ENCODE peak calls at places on chromosome 16, in seven cellular contexts. U, E, J, C, R, Y and D are unnamed samples. For H3K4me1, the result is how much of the 10 kb centered on the place peaks cover.

GRCh38 chr16:88502371-88502770 is 49.3 kb downstream of the ZFPM1 start:
- DNase-seq in U (no peak), E (no peak), J (no peak), C (no peak), R (no peak), Y (no peak), D (no peak)

GRCh38 chr16:17836868-17837602 is 366.3 kb upstream of the XYLT1 start:
- DNase-seq in U (no peak), E (no peak), J (no peak), C (no peak), R (no peak), Y (no peak), D (no peak)

GRCh38 chr16:56625943-56626654 is 518 bp downstream of the MT1E start:
- DNase-seq in U (peak), E (no peak), J (peak), C (peak), R (peak), Y (peak), D (peak)

GRCh38 chr16:26454102-26454501 is 612.6 kb upstream of the C16orf82 start:
- DNase-seq in U (no peak), E (no peak), J (no peak), C (no peak), R (no peak), Y (no peak), D (no peak)

GRCh38 chr16:2858245-2859025 is 465 bp upstream of the PRSS22 start:
- DNase-seq in U (no peak), E (no peak), J (peak), C (no peak), R (no peak), Y (no peak), D (no peak)

GRCh38 chr16:50336884-50337283 is 31.9 kb downstream of the BRD7 start:
- DNase-seq in U (no peak), E (no peak), J (no peak), C (no peak), R (no peak), Y (no peak), D (no peak)

GRCh38 chr16:51629602-51630001 is 478.5 kb upstream of the SALL1 start:
- DNase-seq in U (no peak), E (no peak), J (no peak), C (no peak), R (no peak), Y (no peak), D (no peak)

GRCh38 chr16:76583466-76583865 is 306.3 kb downstream of the CNTNAP4 start:
- DNase-seq in U (peak), E (no peak), J (no peak), C (no peak), R (no peak), Y (no peak), D (no peak)

GRCh38 chr16:21083729-21084268 is 66.8 kb downstream of the DNAH3 start:
- DNase-seq in U (peak), E (no peak), J (peak), C (peak), R (peak), Y (peak), D (peak)

GRCh38 chr16:25007284-25007984 is 7.7 kb downstream of the ARHGAP17 start:
- DNase-seq in U (no peak), E (no peak), J (no peak), C (no peak), R (no peak), Y (no peak), D (no peak)

GRCh38 chr16:87392823-87393679 is 915 bp downstream of the MAP1LC3B start:
- DNase-seq in U (no peak), E (no peak), J (peak), C (peak), R (peak), Y (peak), D (no peak)

GRCh38 chr16:3513892-3514600 is 13.2 kb downstream of the CLUAP1 start:
- DNase-seq in U (no peak), E (no peak), J (no peak), C (no peak), R (no peak), Y (no peak), D (no peak)

GRCh38 chr16:63890072-63890471 is 1231.8 kb downstream of the CDH11 start:
- DNase-seq in U (peak), E (no peak), J (no peak), C (no peak), R (no peak), Y (no peak), D (peak)

GRCh38 chr16:14378684-14379467 is 251.2 kb downstream of the PARN start:
- DNase-seq in U (no peak), E (no peak), J (no peak), C (no peak), R (no peak), Y (no peak), D (no peak)

GRCh38 chr16:24652209-24652712 is 77.2 kb upstream of the TNRC6A start:
- DNase-seq in U (no peak), E (no peak), J (no peak), C (no peak), R (no peak), Y (no peak), D (no peak)

GRCh38 chr16:50880926-50881325 is 139.0 kb downstream of the CYLD start:
- DNase-seq in U (no peak), E (no peak), J (no peak), C (no peak), R (no peak), Y (no peak), D (no peak)

GRCh38 chr16:4382795-4383357 is 11.2 kb downstream of the VASN start:
- DNase-seq in U (no peak), E (no peak), J (no peak), C (no peak), R (no peak), Y (no peak), D (no peak)

GRCh38 chr16:81524382-81524781 is 79.8 kb downstream of the CMIP start:
- DNase-seq in U (no peak), E (no peak), J (no peak), C (no peak), R (no peak), Y (no peak), D (no peak)

GRCh38 chr16:57906385-57907316 is 64.3 kb downstream of the CNGB1 start:
- DNase-seq in U (no peak), E (no peak), J (no peak), C (no peak), R (no peak), Y (no peak), D (peak)

GRCh38 chr16:73036074-73036826 is 11.7 kb downstream of the ZFHX3 start:
- DNase-seq in U (no peak), E (no peak), J (no peak), C (no peak), R (no peak), Y (no peak), D (no peak)

GRCh38 chr16:15949210-15950166 is at the start of gene ABCC1:
- DNase-seq in U (peak), E (no peak), J (no peak), C (peak), R (peak), Y (no peak), D (no peak)

GRCh38 chr16:26668026-26668425 is 398.7 kb upstream of the C16orf82 start:
- DNase-seq in U (no peak), E (no peak), J (no peak), C (no peak), R (no peak), Y (no peak), D (no peak)

GRCh38 chr16:89094252-89094901 is 725 bp downstream of the ACSF3 start:
- DNase-seq in U (no peak), E (no peak), J (no peak), C (no peak), R (no peak), Y (no peak), D (no peak)

GRCh38 chr16:4319454-4319853 is 3.6 kb downstream of the GLIS2 start:
- DNase-seq in U (no peak), E (no peak), J (no peak), C (peak), R (peak), Y (peak), D (peak)

GRCh38 chr16:4664538-4665418 is 28.6 kb upstream of the NUDT16L1 start:
- DNase-seq in U (peak), E (no peak), J (no peak), C (peak), R (peak), Y (no peak), D (peak)

GRCh38 chr16:57377080-57377841 is 5.0 kb downstream of the CX3CL1 start:
- DNase-seq in U (no peak), E (no peak), J (peak), C (no peak), R (no peak), Y (no peak), D (no peak)

GRCh38 chr16:78607465-78607864 is 508.0 kb downstream of the WWOX start:
- DNase-seq in U (no peak), E (no peak), J (no peak), C (peak), R (peak), Y (no peak), D (no peak)

GRCh38 chr16:78608305-78608776 is 508.9 kb downstream of the WWOX start:
- DNase-seq in U (peak), E (no peak), J (no peak), C (peak), R (peak), Y (peak), D (no peak)

GRCh38 chr16:78606572-78606971 is 507.1 kb downstream of the WWOX start:
- DNase-seq in U (no peak), E (no peak), J (no peak), C (no peak), R (no peak), Y (no peak), D (no peak)

GRCh38 chr16:78605548-78606097 is 506.2 kb downstream of the WWOX start:
- DNase-seq in U (no peak), E (no peak), J (no peak), C (no peak), R (no peak), Y (no peak), D (no peak)

DNA sequence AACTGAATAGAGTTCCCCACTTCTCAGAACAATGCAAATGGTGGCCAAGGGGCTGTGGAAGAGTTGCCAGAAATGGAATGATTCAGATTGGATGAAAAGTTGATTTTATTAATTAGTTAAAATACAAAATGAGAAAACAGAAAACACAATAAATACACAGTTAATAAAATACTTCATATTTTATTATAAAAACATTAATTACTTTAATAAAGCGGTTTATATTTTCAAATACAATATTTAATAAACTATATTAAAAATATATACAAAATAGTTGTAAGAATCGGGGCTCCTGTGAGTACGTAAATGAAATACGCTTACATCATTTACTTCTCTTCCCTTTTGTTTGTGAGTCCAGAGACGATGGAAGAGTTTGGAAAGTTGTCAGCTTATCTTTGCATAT is 507.6 kb downstream of the WWOX start:
- DNase-seq in U (no peak), E (no peak), J (no peak), C (no peak), R (no peak), Y (no peak), D (no peak)
- H3K4me1 ChIP-seq in U (under half), E (under half), J (under half), C (under half), R (under half), Y (under half), D (under half)

GRCh38 chr16:84665843-84666242 is 17.5 kb downstream of the KLHL36 start:
- DNase-seq in U (no peak), E (no peak), J (no peak), C (no peak), R (no peak), Y (no peak), D (no peak)

GRCh38 chr16:84667600-84668309 is 19.4 kb downstream of the KLHL36 start:
- DNase-seq in U (no peak), E (no peak), J (no peak), C (no peak), R (no peak), Y (no peak), D (no peak)

GRCh38 chr16:84662471-84662870 is 14.2 kb downstream of the KLHL36 start:
- DNase-seq in U (no peak), E (no peak), J (no peak), C (no peak), R (no peak), Y (no peak), D (no peak)

GRCh38 chr16:84663433-84664101 is 15.3 kb downstream of the KLHL36 start:
- DNase-seq in U (no peak), E (no peak), J (no peak), C (no peak), R (no peak), Y (no peak), D (no peak)

GRCh38 chr16:84665359-84665758 is 17.0 kb downstream of the KLHL36 start:
- DNase-seq in U (no peak), E (no peak), J (no peak), C (no peak), R (no peak), Y (no peak), D (no peak)
- TF ChIP-seq POLR2A in U (no peak), E (no peak), J (no peak), C (no peak), R (no peak), Y (no peak), D (no peak)

GRCh38 chr16:85003076-85003475 is 8.3 kb downstream of the ZDHHC7 start:
- DNase-seq in U (no peak), E (no peak), J (no peak), C (no peak), R (no peak), Y (no peak), D (no peak)

GRCh38 chr16:84999857-85000480 is 11.4 kb downstream of the ZDHHC7 start:
- DNase-seq in U (no peak), E (no peak), J (no peak), C (no peak), R (no peak), Y (no peak), D (no peak)

GRCh38 chr16:85003723-85004586 is 7.4 kb downstream of the ZDHHC7 start:
- DNase-seq in U (no peak), E (no peak), J (no peak), C (no peak), R (no peak), Y (no peak), D (no peak)

GRCh38 chr16:85002643-85003042 is 8.7 kb downstream of the ZDHHC7 start:
- DNase-seq in U (peak), E (no peak), J (no peak), C (no peak), R (no peak), Y (no peak), D (peak)

DNA sequence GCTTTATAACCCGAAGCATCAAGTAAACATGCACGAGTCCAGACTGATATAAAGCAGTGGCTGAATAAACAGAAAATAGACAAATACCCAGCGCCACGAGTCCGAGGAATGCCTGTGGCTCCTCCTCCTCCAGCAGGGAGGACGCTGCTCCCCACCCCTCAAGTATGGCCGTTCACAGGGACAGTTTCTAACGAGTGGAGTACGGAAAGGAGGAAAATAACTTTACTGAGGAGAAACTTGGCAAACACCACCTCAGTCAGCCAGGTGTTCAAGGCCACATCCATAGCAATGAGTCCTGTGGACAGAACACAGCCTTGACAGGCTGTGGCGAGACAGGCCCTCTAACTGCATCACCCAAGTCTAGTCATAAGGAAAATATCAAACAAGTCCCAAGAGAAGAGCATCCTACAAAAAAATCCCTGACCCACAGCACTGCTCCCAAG is 9.2 kb downstream of the ZDHHC7 start:
- DNase-seq in U (no peak), E (no peak), J (no peak), C (no peak), R (no peak), Y (no peak), D (no peak)
- H3K4me1 ChIP-seq in U (half or more), E (half or more), J (under half), C (under half), R (under half), Y (under half), D (half or more)

GRCh38 chr16:9122969-9123368 is 31.5 kb downstream of the HAPSTR1 start:
- DNase-seq in U (no peak), E (no peak), J (no peak), C (no peak), R (no peak), Y (peak), D (no peak)

GRCh38 chr16:9124444-9124843 is 33.0 kb downstream of the HAPSTR1 start:
- DNase-seq in U (no peak), E (no peak), J (no peak), C (no peak), R (no peak), Y (peak), D (no peak)

GRCh38 chr16:9124908-9125584 is 33.6 kb downstream of the HAPSTR1 start:
- DNase-seq in U (no peak), E (no peak), J (no peak), C (no peak), R (no peak), Y (no peak), D (no peak)

GRCh38 chr16:9123401-9123800 is 32.0 kb downstream of the HAPSTR1 start:
- DNase-seq in U (no peak), E (no peak), J (no peak), C (no peak), R (no peak), Y (peak), D (no peak)

GRCh38 chr16:9123871-9124270 is 32.4 kb downstream of the HAPSTR1 start:
- DNase-seq in U (peak), E (no peak), J (peak), C (no peak), R (no peak), Y (peak), D (no peak)
- TF ChIP-seq POLR2A in U (no peak), E (no peak), J (no peak), C (no peak), R (no peak), Y (no peak), D (no peak)

GRCh38 chr16:75265911-75266701 is 14.7 kb upstream of the BCAR1 start:
- DNase-seq in U (peak), E (no peak), J (no peak), C (peak), R (peak), Y (peak), D (no peak)
- H3K4me1 ChIP-seq in U (half or more), E (under half), J (under half), C (under half), R (under half), Y (under half), D (under half)

GRCh38 chr16:30652005-30652296 is 1.2 kb downstream of the PRR14 start:
- DNase-seq in U (no peak), E (no peak), J (no peak), C (no peak), R (no peak), Y (no peak), D (no peak)

GRCh38 chr16:30650369-30651123 is at the start of gene PRR14:
- DNase-seq in U (peak), E (peak), J (peak), C (peak), R (peak), Y (peak), D (peak)

GRCh38 chr16:30649725-30650368 is 913 bp upstream of the PRR14 start:
- DNase-seq in U (no peak), E (no peak), J (peak), C (no peak), R (no peak), Y (no peak), D (peak)

GRCh38 chr16:30652718-30653117 is 2.0 kb downstream of the PRR14 start:
- DNase-seq in U (no peak), E (no peak), J (no peak), C (no peak), R (no peak), Y (no peak), D (no peak)

DNA sequence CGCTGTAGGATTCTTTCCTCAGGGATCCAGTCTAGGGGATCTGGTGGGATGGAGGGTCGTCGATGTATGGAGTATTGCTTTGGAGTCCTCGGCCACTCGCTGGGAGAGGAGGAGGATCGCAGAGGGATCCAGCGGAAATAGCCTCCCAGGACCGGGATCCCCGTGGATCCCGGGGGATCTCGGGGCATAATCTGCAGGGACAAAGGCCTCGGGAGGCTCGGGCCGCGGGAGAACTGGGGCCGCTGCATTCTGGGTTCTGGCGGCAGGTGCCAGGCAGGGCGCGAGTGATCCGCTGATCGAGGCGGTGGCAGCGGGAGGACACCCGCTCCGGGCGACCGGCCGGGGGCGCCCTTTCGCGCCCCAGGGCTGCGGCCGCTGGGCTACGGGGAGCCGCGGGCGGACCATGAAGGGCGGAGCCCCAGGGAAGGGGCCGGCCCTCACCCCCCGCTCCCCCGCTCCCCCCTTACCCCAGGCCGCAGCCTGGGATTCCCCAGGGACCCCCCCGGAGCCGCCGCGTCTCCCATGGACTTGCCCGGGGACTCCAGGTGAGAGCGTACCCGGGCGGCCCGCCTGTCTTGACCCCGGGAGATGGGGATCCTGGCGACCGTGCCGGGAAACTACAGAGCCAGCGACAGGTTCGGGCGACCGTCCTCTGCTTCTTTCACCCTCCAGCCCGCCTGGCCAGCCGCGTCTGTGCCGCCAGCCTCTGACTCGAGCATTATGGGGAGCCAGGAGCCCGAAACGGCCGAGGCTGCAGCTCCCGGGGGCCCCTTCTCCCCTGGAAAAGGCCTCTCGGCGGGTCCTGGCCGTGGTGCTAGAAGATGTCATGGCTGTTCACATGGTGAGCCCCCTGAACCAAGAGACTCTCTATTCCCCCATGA is 604 bp downstream of the PRR14 start:
- DNase-seq in U (peak), E (no peak), J (no peak), C (peak), R (peak), Y (peak), D (peak)
- TF ChIP-seq POLR2A in U (no peak), E (no peak), J (no peak), C (peak), R (no peak), Y (no peak), D (no peak)